ENCODE peak calls at places on chromosomes 13 and 19, in seven cellular contexts. One of them, this sample, is unnamed.

GRCh38 chr19:584240-585001 is 5.3 kb upstream of the HCN2 start:
- DNase-seq in colonic mucosa: no peak
- DNase-seq in BJ: no peak
- DNase-seq in choroid plexus epithelial cell: peak; percentile 58
- DNase-seq in mesothelial cell of epicardium: peak; percentile 63
- DNase-seq in dorsolateral prefrontal cortex: peak; percentile 64
- DNase-seq in IMR-90: peak; percentile 27
- DNase-seq in this sample: peak; percentile 92

GRCh38 chr13:113962386-113962785 is 11.5 kb downstream of the C13orf46 start:
- DNase-seq in colonic mucosa: no peak
- DNase-seq in IMR-90: no peak
- DNase-seq in BJ: no peak
- DNase-seq in dorsolateral prefrontal cortex: no peak
- DNase-seq in mesothelial cell of epicardium: no peak
- DNase-seq in choroid plexus epithelial cell: no peak
- DNase-seq in this sample: no peak

GRCh38 chr13:114019367-114019766 is 45.5 kb upstream of the C13orf46 start:
- DNase-seq in dorsolateral prefrontal cortex: no peak
- DNase-seq in BJ: no peak
- DNase-seq in choroid plexus epithelial cell: no peak
- DNase-seq in IMR-90: no peak
- DNase-seq in colonic mucosa: no peak
- DNase-seq in mesothelial cell of epicardium: no peak
- DNase-seq in this sample: no peak

GRCh38 chr13:80082396-80083096 is 258.4 kb downstream of the SPRY2 start:
- DNase-seq in BJ: peak; percentile 5
- DNase-seq in dorsolateral prefrontal cortex: no peak
- DNase-seq in colonic mucosa: no peak
- DNase-seq in IMR-90: peak; percentile 74
- DNase-seq in choroid plexus epithelial cell: peak; percentile 26
- DNase-seq in mesothelial cell of epicardium: no peak
- DNase-seq in this sample: no peak

GRCh38 chr13:95296326-95296939 is 4.8 kb downstream of the ABCC4 start:
- DNase-seq in mesothelial cell of epicardium: no peak
- DNase-seq in choroid plexus epithelial cell: no peak
- DNase-seq in BJ: no peak
- DNase-seq in colonic mucosa: peak; percentile 73
- DNase-seq in dorsolateral prefrontal cortex: no peak
- DNase-seq in IMR-90: no peak
- DNase-seq in this sample: peak; percentile 41

GRCh38 chr19:51600940-51601575 is 29.1 kb downstream of the SIGLEC5 start:
- DNase-seq in IMR-90: no peak
- DNase-seq in mesothelial cell of epicardium: no peak
- DNase-seq in colonic mucosa: no peak
- DNase-seq in dorsolateral prefrontal cortex: no peak
- DNase-seq in BJ: no peak
- DNase-seq in choroid plexus epithelial cell: no peak
- DNase-seq in this sample: no peak

GRCh38 chr13:19695829-19696228 is 62.4 kb downstream of the MPHOSPH8 start:
- DNase-seq in dorsolateral prefrontal cortex: no peak
- DNase-seq in colonic mucosa: no peak
- DNase-seq in choroid plexus epithelial cell: no peak
- DNase-seq in mesothelial cell of epicardium: no peak
- DNase-seq in BJ: no peak
- DNase-seq in IMR-90: no peak
- DNase-seq in this sample: no peak

GRCh38 chr13:110894086-110894485 is 20.8 kb downstream of the ANKRD10 start:
- DNase-seq in dorsolateral prefrontal cortex: no peak
- DNase-seq in choroid plexus epithelial cell: no peak
- DNase-seq in mesothelial cell of epicardium: no peak
- DNase-seq in IMR-90: no peak
- DNase-seq in BJ: no peak
- DNase-seq in colonic mucosa: no peak
- DNase-seq in this sample: no peak

GRCh38 chr13:104597554-104598240 is 1531.5 kb upstream of the SLC10A2 start:
- DNase-seq in dorsolateral prefrontal cortex: no peak
- DNase-seq in colonic mucosa: no peak
- DNase-seq in BJ: no peak
- DNase-seq in choroid plexus epithelial cell: no peak
- DNase-seq in mesothelial cell of epicardium: no peak
- DNase-seq in IMR-90: no peak
- DNase-seq in this sample: no peak

GRCh38 chr19:13859361-13859880 is 17.5 kb upstream of the NANOS3 start:
- DNase-seq in BJ: no peak
- DNase-seq in colonic mucosa: no peak
- DNase-seq in IMR-90: peak; percentile 58
- DNase-seq in choroid plexus epithelial cell: peak; percentile 63
- DNase-seq in mesothelial cell of epicardium: no peak
- DNase-seq in dorsolateral prefrontal cortex: no peak
- DNase-seq in this sample: no peak

DNA sequence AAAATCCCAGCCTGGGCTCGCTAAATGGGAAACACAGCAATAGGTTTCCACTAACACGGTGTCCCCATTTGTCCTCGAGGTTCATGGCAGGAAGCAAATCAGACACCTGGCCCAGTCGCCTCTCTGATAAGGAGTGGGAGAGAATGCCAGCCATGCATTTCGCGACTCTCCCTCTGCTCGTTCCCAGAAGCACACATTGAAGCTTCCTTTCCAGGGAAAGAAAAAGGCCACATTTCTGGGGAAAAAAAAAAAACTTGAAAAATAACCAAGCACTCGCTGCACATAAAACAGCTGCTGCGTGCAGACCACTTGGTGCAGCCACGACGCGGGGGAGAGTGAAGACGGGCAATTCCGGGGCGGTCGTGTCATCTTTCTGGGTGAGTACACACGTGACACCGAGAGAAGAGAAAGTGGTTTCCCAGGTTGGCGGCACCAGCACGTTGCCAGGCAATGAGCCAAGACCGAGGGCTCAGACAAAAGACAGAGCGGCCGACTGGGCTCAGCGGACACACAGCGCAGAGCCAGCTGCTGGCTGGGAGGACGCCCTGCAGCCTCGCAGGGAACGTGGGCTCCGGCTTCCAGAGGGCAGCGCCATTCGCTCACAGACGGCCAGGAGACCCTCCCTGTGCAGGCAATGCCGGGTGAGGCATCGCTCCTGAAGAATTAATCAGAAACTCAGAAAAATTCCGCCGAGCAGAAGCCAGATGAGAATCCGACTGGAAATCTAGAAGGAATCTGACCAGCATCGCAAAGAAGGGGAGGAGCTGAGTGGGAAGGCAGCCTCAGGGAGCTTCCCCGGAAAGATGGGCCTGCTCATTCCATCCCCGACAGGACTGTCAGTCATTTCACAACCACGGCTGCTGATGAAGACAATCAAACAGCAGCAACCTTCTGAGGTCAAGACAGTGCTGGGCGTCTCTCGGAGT is 83.2 kb upstream of the IRS2 start:
- DNase-seq in choroid plexus epithelial cell: peak; percentile 62
- DNase-seq in colonic mucosa: peak; percentile 47
- DNase-seq in BJ: peak; percentile 14
- DNase-seq in mesothelial cell of epicardium: no peak
- DNase-seq in IMR-90: peak; percentile 44
- DNase-seq in dorsolateral prefrontal cortex: peak; percentile 86
- DNase-seq in this sample: no peak
- TF ChIP-seq CTCF in choroid plexus epithelial cell: peak; percentile 37
- TF ChIP-seq CTCF in colonic mucosa: peak; percentile 11
- TF ChIP-seq CTCF in BJ: peak; percentile 34
- TF ChIP-seq CTCF in mesothelial cell of epicardium: no peak
- TF ChIP-seq CTCF in IMR-90: peak; percentile 13
- TF ChIP-seq CTCF in dorsolateral prefrontal cortex: peak; percentile 17
- TF ChIP-seq CTCF in this sample: no peak

GRCh38 chr13:49869514-49869913 is 66.6 kb downstream of the SPRYD7 start:
- DNase-seq in dorsolateral prefrontal cortex: no peak
- DNase-seq in choroid plexus epithelial cell: peak; percentile 72
- DNase-seq in IMR-90: peak; percentile 36
- DNase-seq in BJ: no peak
- DNase-seq in colonic mucosa: no peak
- DNase-seq in mesothelial cell of epicardium: no peak
- DNase-seq in this sample: no peak
- TF ChIP-seq CTCF in dorsolateral prefrontal cortex: no peak
- TF ChIP-seq CTCF in choroid plexus epithelial cell: peak; percentile 78
- TF ChIP-seq CTCF in IMR-90: peak; percentile 38
- TF ChIP-seq CTCF in BJ: peak; percentile 40
- TF ChIP-seq CTCF in colonic mucosa: no peak
- TF ChIP-seq CTCF in mesothelial cell of epicardium: no peak
- TF ChIP-seq CTCF in this sample: no peak

DNA sequence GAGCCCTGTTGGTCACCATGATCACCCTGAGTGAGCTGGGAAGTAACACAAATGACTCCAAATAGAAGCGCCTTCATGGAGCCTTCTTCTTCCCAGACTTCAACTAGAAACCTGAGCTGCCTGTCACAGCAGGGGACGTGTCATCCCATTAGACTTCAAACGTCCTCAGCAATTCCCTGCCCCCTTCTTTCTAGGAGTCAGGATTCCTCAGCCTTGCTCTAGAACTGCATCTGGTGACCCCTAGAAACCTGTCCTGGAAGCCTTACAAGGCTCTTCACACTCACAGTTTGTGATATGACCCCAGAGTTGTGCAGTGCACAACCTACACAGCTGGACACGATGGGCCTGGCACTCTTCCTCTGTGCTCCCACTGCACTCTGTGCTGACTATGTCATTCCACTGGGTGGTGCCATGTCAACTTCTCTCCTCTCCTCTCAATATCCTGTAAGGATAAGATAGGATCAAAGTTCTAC is 23.6 kb upstream of the TTYH1 start:
- DNase-seq in mesothelial cell of epicardium: no peak
- DNase-seq in colonic mucosa: no peak
- DNase-seq in choroid plexus epithelial cell: no peak
- DNase-seq in BJ: no peak
- DNase-seq in IMR-90: no peak
- DNase-seq in dorsolateral prefrontal cortex: no peak
- DNase-seq in this sample: no peak
- TF ChIP-seq CTCF in mesothelial cell of epicardium: no peak
- TF ChIP-seq CTCF in colonic mucosa: no peak
- TF ChIP-seq CTCF in choroid plexus epithelial cell: no peak
- TF ChIP-seq CTCF in BJ: no peak
- TF ChIP-seq CTCF in IMR-90: no peak
- TF ChIP-seq CTCF in dorsolateral prefrontal cortex: no peak
- TF ChIP-seq CTCF in this sample: no peak

GRCh38 chr13:73059460-73060250 is 850 bp downstream of the KLF5 start:
- DNase-seq in BJ: no peak
- DNase-seq in choroid plexus epithelial cell: peak; percentile 29
- DNase-seq in dorsolateral prefrontal cortex: no peak
- DNase-seq in IMR-90: peak; percentile 10
- DNase-seq in mesothelial cell of epicardium: peak; percentile 53
- DNase-seq in colonic mucosa: peak; percentile 45
- DNase-seq in this sample: no peak
- TF ChIP-seq CTCF in BJ: no peak
- TF ChIP-seq CTCF in choroid plexus epithelial cell: no peak
- TF ChIP-seq CTCF in dorsolateral prefrontal cortex: no peak
- TF ChIP-seq CTCF in IMR-90: peak; percentile 28
- TF ChIP-seq CTCF in mesothelial cell of epicardium: no peak
- TF ChIP-seq CTCF in colonic mucosa: no peak
- TF ChIP-seq CTCF in this sample: peak; percentile 15

DNA sequence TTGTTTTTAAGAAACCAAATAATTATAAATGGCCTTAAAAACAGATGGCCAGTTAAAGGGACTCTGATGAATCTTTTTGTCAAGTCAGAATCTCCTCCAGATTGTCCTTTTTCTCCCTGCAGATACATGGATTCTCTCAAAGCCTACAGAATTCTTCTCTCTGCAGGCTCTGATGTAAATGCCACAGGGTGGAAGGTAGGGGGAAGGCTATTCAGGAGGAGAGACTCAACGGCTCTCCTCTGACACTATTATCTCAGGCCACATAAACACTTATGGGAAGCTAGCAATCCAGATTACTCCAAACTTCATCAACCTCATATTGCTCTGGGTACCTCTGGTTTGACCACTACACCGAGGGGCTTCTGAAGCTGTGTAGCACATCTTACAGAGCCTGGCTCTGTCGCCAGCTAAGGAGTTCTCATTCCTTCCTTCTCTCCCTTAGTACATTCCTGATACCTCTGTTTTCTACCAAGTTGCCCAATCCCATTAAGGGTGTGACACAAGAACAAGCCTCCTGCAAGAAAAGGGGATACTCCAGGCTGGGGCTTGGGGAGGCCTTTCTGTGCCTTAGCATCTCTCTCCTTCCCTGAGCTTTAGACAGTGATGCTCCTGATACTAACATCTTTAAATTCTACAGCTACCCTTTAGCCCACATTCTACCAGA is 14.9 kb downstream of the LCP1 start:
- DNase-seq in colonic mucosa: no peak
- DNase-seq in choroid plexus epithelial cell: no peak
- DNase-seq in mesothelial cell of epicardium: no peak
- DNase-seq in dorsolateral prefrontal cortex: no peak
- DNase-seq in BJ: no peak
- DNase-seq in IMR-90: no peak
- DNase-seq in this sample: no peak
- TF ChIP-seq CTCF in colonic mucosa: no peak
- TF ChIP-seq CTCF in choroid plexus epithelial cell: no peak
- TF ChIP-seq CTCF in mesothelial cell of epicardium: no peak
- TF ChIP-seq CTCF in dorsolateral prefrontal cortex: no peak
- TF ChIP-seq CTCF in BJ: no peak
- TF ChIP-seq CTCF in IMR-90: no peak
- TF ChIP-seq CTCF in this sample: no peak

GRCh38 chr19:41543582-41543981 is 32.4 kb upstream of the CEACAM21 start:
- DNase-seq in colonic mucosa: no peak
- DNase-seq in dorsolateral prefrontal cortex: no peak
- DNase-seq in BJ: no peak
- DNase-seq in IMR-90: no peak
- DNase-seq in mesothelial cell of epicardium: no peak
- DNase-seq in choroid plexus epithelial cell: no peak
- DNase-seq in this sample: no peak
- TF ChIP-seq CTCF in colonic mucosa: no peak
- TF ChIP-seq CTCF in dorsolateral prefrontal cortex: no peak
- TF ChIP-seq CTCF in BJ: no peak
- TF ChIP-seq CTCF in IMR-90: no peak
- TF ChIP-seq CTCF in mesothelial cell of epicardium: no peak
- TF ChIP-seq CTCF in choroid plexus epithelial cell: no peak
- TF ChIP-seq CTCF in this sample: no peak

DNA sequence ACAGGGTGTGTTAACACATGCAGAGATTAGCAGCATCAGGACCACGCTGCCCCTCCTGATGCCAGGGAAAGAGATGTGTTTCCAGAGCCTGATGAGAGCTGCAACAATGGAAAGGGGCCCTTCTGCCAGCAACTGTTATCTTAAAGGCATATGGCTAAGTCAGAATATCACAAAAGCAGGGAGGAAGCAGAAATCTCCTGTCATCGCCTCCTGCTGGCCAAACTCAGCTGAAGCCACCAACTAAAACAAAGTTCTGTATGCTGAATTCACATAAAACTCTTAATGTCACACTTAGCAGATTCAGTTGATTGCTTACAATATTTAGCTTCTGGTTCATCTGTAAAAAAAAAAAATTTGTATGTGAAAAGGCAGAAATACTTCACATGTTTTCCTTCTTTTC is 178.2 kb downstream of the GPC5 start:
- DNase-seq in BJ: no peak
- DNase-seq in dorsolateral prefrontal cortex: no peak
- DNase-seq in choroid plexus epithelial cell: no peak
- DNase-seq in mesothelial cell of epicardium: no peak
- DNase-seq in IMR-90: no peak
- DNase-seq in colonic mucosa: peak; percentile 19
- DNase-seq in this sample: no peak
- TF ChIP-seq CTCF in BJ: no peak
- TF ChIP-seq CTCF in dorsolateral prefrontal cortex: no peak
- TF ChIP-seq CTCF in choroid plexus epithelial cell: peak; percentile 24
- TF ChIP-seq CTCF in mesothelial cell of epicardium: peak; percentile 13
- TF ChIP-seq CTCF in IMR-90: no peak
- TF ChIP-seq CTCF in colonic mucosa: peak; percentile 19
- TF ChIP-seq CTCF in this sample: peak; percentile 3